ENCODE peak calls at places on chromosomes 7 and 10, in ten cellular contexts. P is body of pancreas; L is adrenal gland; S is naive thymus-derived CD4-positive, alpha-beta T cell; Q is Karpas-422; M is vagina; Z is IMR-90; R is cardiac muscle cell; J is upper lobe of right lung; O is heart left ventricle. C is an unnamed sample. For H3K4me1, the result is how much of the 10 kb centered on the place peaks cover.

GRCh38 chr10:61784354-61785131 is 117.0 kb upstream of the ARID5B start:
- DNase-seq in P (no peak), L (no peak), S (peak), Q (no peak), M (no peak), Z (no peak), R (no peak), J (no peak), O (no peak), C (no peak)

GRCh38 chr10:98270026-98270740 is 2.2 kb upstream of the LOXL4 start:
- DNase-seq in P (no peak), L (no peak), S (no peak), Q (no peak), M (no peak), Z (peak), R (no peak), J (no peak), O (no peak), C (no peak)

GRCh38 chr7:28330384-28331070 is 81.8 kb upstream of the CREB5 start:
- DNase-seq in P (no peak), L (no peak), S (no peak), Q (peak), M (no peak), Z (peak), R (no peak), J (no peak), O (no peak), C (no peak)

GRCh38 chr10:86668297-86669165 is at the start of gene LDB3:
- DNase-seq in P (no peak), L (no peak), S (no peak), Q (peak), M (no peak), Z (peak), R (peak), J (no peak), O (peak), C (peak)

GRCh38 chr10:16436367-16436757 is 448 bp upstream of the PTER start:
- DNase-seq in P (no peak), L (no peak), S (no peak), Q (no peak), M (no peak), Z (no peak), R (no peak), J (no peak), O (no peak), C (no peak)

GRCh38 chr7:112511451-112512220 is 30.8 kb downstream of the LSMEM1 start:
- DNase-seq in P (no peak), L (no peak), S (no peak), Q (no peak), M (no peak), Z (no peak), R (no peak), J (no peak), O (no peak), C (no peak)

GRCh38 chr7:102175423-102176170 is 111.1 kb upstream of the SH2B2 start:
- DNase-seq in P (no peak), L (no peak), S (no peak), Q (no peak), M (no peak), Z (no peak), R (no peak), J (no peak), O (no peak), C (no peak)

GRCh38 chr7:22179442-22179879 is 177.5 kb downstream of the RAPGEF5 start:
- DNase-seq in P (no peak), L (no peak), S (no peak), Q (no peak), M (no peak), Z (no peak), R (peak), J (no peak), O (no peak), C (no peak)

GRCh38 chr10:29981510-29981909 is 77.9 kb downstream of the JCAD start:
- DNase-seq in P (no peak), L (no peak), S (no peak), Q (no peak), M (no peak), Z (no peak), R (no peak), J (no peak), O (no peak), C (no peak)

GRCh38 chr10:62244785-62245595 is 23.7 kb downstream of the RTKN2 start:
- DNase-seq in P (peak), L (peak), S (peak), Q (peak), M (no peak), Z (peak), R (peak), J (no peak), O (peak), C (peak)

GRCh38 chr7:115924398-115924797 is 106.2 kb downstream of the TFEC start:
- DNase-seq in P (no peak), L (no peak), S (no peak), Q (no peak), M (no peak), Z (no peak), R (no peak), J (no peak), O (no peak), C (no peak)

GRCh38 chr7:147879116-147879750 is 711.3 kb upstream of the C7orf33 start:
- DNase-seq in P (no peak), L (no peak), S (no peak), Q (no peak), M (no peak), Z (no peak), R (no peak), J (no peak), O (no peak), C (no peak)

GRCh38 chr7:48537561-48537960 is 366.3 kb downstream of the ABCA13 start:
- DNase-seq in P (no peak), L (no peak), S (no peak), Q (no peak), M (no peak), Z (no peak), R (no peak), J (no peak), O (no peak), C (no peak)

GRCh38 chr7:19210883-19211282 is 65.7 kb upstream of the FERD3L start:
- DNase-seq in P (no peak), L (no peak), S (no peak), Q (no peak), M (no peak), Z (no peak), R (no peak), J (no peak), O (no peak), C (no peak)

DNA sequence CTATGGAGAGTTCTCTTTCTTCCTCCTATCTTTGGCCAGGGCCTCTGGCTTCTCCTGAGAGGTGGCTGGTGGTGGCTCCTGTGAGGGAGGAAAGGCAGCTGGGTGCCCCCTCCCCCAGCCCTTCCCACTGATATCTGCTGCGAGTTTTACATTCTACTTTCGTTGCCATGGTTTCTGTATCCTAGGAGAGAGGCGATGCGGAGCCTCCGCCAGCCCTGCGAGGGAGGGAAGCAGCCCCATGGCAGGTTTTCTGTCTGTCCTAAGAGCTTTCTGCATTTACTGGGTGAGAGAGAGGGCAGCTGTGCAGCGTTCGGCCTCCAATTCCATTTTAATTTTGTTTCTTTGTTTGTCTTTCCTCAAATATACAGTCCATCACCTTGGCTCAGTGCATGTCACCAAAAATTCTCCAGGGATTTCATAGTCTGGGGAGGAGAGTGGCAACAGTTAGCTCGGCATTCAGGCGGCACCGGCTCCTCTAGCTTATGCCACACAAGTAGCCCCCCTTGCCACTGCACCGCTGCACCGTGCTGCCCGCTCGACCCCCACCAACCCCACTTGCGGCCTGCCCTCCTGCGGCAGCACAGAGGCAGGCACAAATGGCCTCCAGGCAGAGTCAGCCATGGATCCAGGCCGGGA is 20.4 kb downstream of the DNAJB12 start:
- DNase-seq in P (peak), L (peak), S (no peak), Q (no peak), M (no peak), Z (peak), R (peak), J (no peak), O (no peak), C (no peak)
- H3K4me3 ChIP-seq in P (no peak), L (no peak), S (peak), Q (peak), M (no peak), Z (no peak), R (no peak), J (no peak), O (no peak), C (peak)

DNA sequence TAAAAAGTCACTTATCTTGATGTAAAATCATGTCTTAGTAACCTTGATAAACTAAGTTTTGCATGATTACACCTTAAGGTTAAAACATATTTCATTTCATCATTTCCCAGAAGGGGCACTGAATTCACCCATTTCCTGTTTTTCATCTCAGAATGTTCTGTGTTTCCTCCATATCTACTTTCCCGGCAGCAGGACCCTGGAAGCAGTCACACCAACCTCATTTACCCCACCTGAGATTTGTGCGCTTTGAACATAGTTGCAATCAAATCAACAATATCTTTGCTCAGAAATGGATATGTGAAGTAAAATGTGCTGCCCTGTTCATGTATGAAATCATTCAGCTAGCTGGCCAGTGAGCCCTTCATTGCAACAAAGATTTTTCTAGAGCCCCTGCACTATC is 46.8 kb downstream of the IKZF1 start:
- DNase-seq in P (no peak), L (no peak), S (no peak), Q (no peak), M (no peak), Z (no peak), R (no peak), J (no peak), O (no peak), C (peak)
- H3K4me1 ChIP-seq in P (under half), L (under half), S (half or more), Q (half or more), M (under half), Z (under half), R (under half), J (under half), O (under half), C (half or more)

GRCh38 chr7:99381664-99382075 is 7.1 kb downstream of the ARPC1B start:
- DNase-seq in P (no peak), L (no peak), S (no peak), Q (no peak), M (no peak), Z (no peak), R (no peak), J (no peak), O (no peak), C (no peak)

GRCh38 chr7:99380823-99381663 is 6.5 kb downstream of the ARPC1B start:
- DNase-seq in P (no peak), L (peak), S (peak), Q (peak), M (no peak), Z (no peak), R (peak), J (no peak), O (no peak), C (peak)

GRCh38 chr7:99379043-99379577 is 4.6 kb downstream of the ARPC1B start:
- DNase-seq in P (no peak), L (peak), S (peak), Q (peak), M (no peak), Z (peak), R (peak), J (no peak), O (peak), C (peak)

GRCh38 chr7:99383203-99383602 is 8.7 kb downstream of the ARPC1B start:
- DNase-seq in P (no peak), L (no peak), S (no peak), Q (no peak), M (no peak), Z (no peak), R (no peak), J (no peak), O (no peak), C (no peak)

DNA sequence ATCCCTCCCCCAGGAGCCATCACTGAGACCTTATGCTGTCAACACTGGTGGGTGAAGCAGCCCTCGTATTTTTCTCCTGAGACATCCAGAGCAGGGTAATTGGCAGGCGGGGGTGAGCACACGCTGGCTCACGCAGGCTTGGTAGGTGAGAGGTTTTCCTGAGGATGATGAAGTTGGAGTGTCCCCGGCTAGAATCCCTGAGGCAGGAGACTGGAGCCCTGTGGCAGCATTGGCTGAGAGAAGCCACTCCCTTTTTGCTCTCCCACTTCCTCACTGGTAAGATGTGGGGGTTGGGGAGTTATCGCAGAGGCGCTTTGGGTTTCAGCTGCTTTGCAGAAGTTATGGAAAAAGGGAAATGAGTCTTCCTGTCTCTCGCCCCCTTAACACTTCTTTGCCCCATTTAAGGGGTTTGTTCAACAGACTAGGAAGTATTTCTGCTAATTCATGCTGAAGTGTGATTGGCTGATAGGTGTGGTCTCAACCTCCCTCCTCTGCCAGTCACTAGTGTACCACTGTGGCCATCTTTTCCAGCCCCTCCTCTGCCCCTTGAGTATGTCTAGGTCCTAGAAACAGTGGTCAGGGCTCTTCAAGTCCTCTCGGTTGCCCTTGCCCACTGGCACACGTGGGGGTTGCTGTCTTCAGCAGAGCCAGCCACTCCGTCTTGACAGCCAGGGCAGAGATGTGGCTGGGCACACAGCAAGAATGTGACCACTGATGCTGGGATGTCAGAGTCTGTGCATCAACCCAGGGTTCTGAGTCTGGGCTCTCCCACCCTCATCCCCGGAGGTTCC is 5.7 kb downstream of the ARPC1B start:
- DNase-seq in P (no peak), L (no peak), S (peak), Q (peak), M (no peak), Z (peak), R (peak), J (no peak), O (peak), C (peak)
- H3K4me3 ChIP-seq in P (no peak), L (no peak), S (peak), Q (peak), M (no peak), Z (no peak), R (no peak), J (peak), O (peak), C (peak)

DNA sequence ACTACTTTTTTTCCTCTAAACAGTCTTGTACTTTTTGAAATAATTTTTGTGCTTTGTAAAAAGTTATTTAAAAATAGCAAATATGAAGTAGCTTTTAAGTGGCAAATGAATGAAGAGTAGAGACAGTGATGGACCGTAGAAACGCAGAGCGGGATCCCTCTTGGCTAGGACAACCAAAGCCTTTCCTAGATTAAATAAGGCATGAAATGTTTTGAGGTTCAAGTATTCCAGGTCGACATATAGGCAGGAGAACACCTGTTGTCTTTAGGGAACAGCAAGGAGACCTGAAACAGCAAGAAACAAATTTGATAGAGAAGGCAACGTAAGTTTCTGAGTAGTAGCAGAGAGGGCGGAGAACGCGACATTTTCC is 662 bp upstream of the PPRC1 start:
- DNase-seq in P (no peak), L (no peak), S (no peak), Q (no peak), M (no peak), Z (no peak), R (no peak), J (no peak), O (no peak), C (no peak)
- H3K4me1 ChIP-seq in P (under half), L (under half), S (under half), Q (under half), M (under half), Z (under half), R (under half), J (under half), O (under half), C (under half)

GRCh38 chr7:137985253-137985896 is 16.5 kb downstream of the CREB3L2 start:
- DNase-seq in P (no peak), L (no peak), S (no peak), Q (no peak), M (no peak), Z (peak), R (no peak), J (no peak), O (no peak), C (no peak)
- H3K4me3 ChIP-seq in P (no peak), L (no peak), S (no peak), Q (no peak), M (no peak), Z (no peak), R (no peak), J (no peak), O (no peak), C (no peak)